ENCODE peak calls at places on chromosome 14, in four cellular contexts. One of them, this sample, is unnamed.

GRCh38 chr14:106843951-106844483 is 1317.6 kb downstream of the TMEM121 start:
- DNase-seq in HCT116: no peak
- DNase-seq in neural progenitor cell: no peak
- DNase-seq in left ventricle myocardium inferior: no peak
- DNase-seq in this sample: no peak

GRCh38 chr14:23364604-23365352 is at the start of gene EFS:
- DNase-seq in neural progenitor cell: peak; percentile 85
- DNase-seq in left ventricle myocardium inferior: peak; percentile 69
- DNase-seq in HCT116: no peak
- DNase-seq in this sample: peak; percentile 85

GRCh38 chr14:20631023-20631820 is 10.3 kb downstream of the OR6S1 start:
- DNase-seq in neural progenitor cell: peak; percentile 70
- DNase-seq in left ventricle myocardium inferior: no peak
- DNase-seq in HCT116: no peak
- DNase-seq in this sample: no peak

GRCh38 chr14:105299654-105300541 is 903 bp downstream of the BRF1 start:
- DNase-seq in HCT116: no peak
- DNase-seq in neural progenitor cell: no peak
- DNase-seq in left ventricle myocardium inferior: no peak
- DNase-seq in this sample: no peak

GRCh38 chr14:97584528-97584927 is 787.3 kb downstream of the VRK1 start:
- DNase-seq in left ventricle myocardium inferior: no peak
- DNase-seq in HCT116: peak; percentile 8
- DNase-seq in neural progenitor cell: no peak
- DNase-seq in this sample: no peak

GRCh38 chr14:45559626-45560025 is 306.6 kb upstream of the MIS18BP1 start:
- DNase-seq in neural progenitor cell: no peak
- DNase-seq in HCT116: no peak
- DNase-seq in left ventricle myocardium inferior: no peak
- DNase-seq in this sample: no peak

GRCh38 chr14:39946796-39947195 is 514.6 kb upstream of the FBXO33 start:
- DNase-seq in left ventricle myocardium inferior: no peak
- DNase-seq in HCT116: no peak
- DNase-seq in neural progenitor cell: no peak
- DNase-seq in this sample: no peak

GRCh38 chr14:88488897-88489296 is 65.9 kb downstream of the PTPN21 start:
- DNase-seq in neural progenitor cell: no peak
- DNase-seq in HCT116: no peak
- DNase-seq in left ventricle myocardium inferior: no peak
- DNase-seq in this sample: no peak

GRCh38 chr14:105315211-105315721 is 718 bp downstream of the PACS2 start:
- DNase-seq in neural progenitor cell: peak; percentile 66
- DNase-seq in left ventricle myocardium inferior: no peak
- DNase-seq in HCT116: peak; percentile 27
- DNase-seq in this sample: peak; percentile 34

GRCh38 chr14:67079836-67080235 is 109.4 kb upstream of the GARIN2 start:
- DNase-seq in neural progenitor cell: no peak
- DNase-seq in HCT116: no peak
- DNase-seq in left ventricle myocardium inferior: no peak
- DNase-seq in this sample: no peak

GRCh38 chr14:50347521-50347920 is 35.4 kb downstream of the DMAC2L start:
- DNase-seq in HCT116: no peak
- DNase-seq in left ventricle myocardium inferior: no peak
- DNase-seq in neural progenitor cell: no peak
- DNase-seq in this sample: no peak
- H3K27ac ChIP-seq in HCT116: no peak overlapping the region
- H3K27ac ChIP-seq in left ventricle myocardium inferior: peak overlapping the region; percentile 25
- H3K27ac ChIP-seq in neural progenitor cell: no peak overlapping the region
- H3K27ac ChIP-seq in this sample: no peak overlapping the region

GRCh38 chr14:58151701-58152568 is at the start of gene ARMH4:
- DNase-seq in left ventricle myocardium inferior: peak; percentile 85
- DNase-seq in HCT116: peak; percentile 57
- DNase-seq in neural progenitor cell: peak; percentile 97
- DNase-seq in this sample: peak; percentile 89
- TF ChIP-seq CTCF in left ventricle myocardium inferior: peak; percentile 52
- TF ChIP-seq CTCF in HCT116: no peak
- TF ChIP-seq CTCF in neural progenitor cell: peak; percentile 18
- TF ChIP-seq CTCF in this sample: peak; percentile 12

DNA sequence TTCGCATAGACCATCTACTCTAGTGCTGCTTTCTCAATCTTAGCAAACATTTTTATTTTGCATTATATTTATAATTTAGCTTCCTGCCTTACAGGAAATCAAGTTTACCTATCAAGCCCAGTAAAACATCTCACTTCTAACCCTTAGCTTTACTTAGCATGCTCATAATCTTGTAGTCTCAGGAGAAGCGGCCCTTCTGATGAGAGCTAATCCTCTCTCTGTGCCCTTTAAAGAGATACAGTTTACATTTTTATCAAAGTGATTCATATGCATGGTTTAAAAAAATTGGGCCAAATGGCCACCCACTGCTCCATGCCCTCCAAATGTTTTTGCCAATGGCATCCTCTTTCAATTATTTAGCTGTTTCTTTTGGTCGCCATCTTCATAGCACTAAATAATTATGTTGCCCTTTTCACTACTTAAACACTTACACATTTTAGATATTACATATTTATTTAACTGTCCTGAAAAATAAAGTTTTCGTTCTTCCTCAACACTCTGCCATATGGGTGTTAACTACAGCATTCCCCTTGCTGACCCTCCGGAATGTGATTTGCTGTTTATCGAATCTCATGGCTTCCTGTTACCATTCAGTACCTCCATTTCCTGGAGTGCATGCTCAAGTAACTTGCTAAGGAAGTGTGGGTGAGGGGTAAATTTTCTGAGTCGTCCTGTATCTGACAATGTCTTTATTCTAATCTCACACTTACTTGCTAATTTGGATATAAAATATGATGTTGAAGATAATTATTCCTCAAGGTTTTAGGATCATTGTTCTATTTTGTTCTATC is 29.3 kb downstream of the YLPM1 start:
- DNase-seq in neural progenitor cell: no peak
- DNase-seq in HCT116: no peak
- DNase-seq in left ventricle myocardium inferior: no peak
- DNase-seq in this sample: no peak
- H3K27ac ChIP-seq in neural progenitor cell: no peak overlapping the region
- H3K27ac ChIP-seq in HCT116: no peak overlapping the region
- H3K27ac ChIP-seq in left ventricle myocardium inferior: peak overlapping the region; percentile 51
- H3K27ac ChIP-seq in this sample: no peak overlapping the region

DNA sequence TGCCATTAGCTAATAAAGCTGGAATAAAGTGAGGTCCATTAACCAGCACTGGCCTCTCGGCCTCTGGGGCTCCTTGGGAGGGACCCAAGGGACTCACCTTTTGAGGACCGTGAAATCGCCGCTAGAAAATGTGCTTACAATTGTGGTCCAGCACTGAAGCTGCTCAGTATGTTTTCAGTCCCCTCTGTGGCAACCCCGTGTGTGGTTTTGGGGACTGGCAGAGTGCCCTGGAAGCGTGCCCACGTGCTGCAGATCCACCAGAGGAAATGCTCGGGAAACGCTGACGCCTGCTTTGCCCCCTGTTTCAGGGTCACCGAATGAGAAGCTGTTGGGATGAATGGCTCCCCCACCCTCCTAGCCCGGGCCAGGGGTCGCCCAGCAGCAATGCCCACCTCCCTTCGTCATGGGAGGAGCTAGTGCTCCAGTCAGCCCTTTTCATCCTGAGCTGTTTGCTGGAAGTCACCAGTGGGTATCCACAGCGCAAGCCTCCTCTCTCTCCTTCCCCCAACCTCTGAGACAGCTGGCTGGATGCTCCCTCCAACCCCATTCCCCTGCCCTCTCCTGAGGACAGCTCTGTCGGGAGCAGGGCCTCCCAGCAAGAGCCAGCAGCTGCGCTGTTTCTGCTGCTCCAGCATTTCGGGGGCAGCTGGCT is 33.1 kb upstream of the PPP1R13B start:
- DNase-seq in left ventricle myocardium inferior: peak; percentile 83
- DNase-seq in HCT116: no peak
- DNase-seq in neural progenitor cell: peak; percentile 24
- DNase-seq in this sample: peak; percentile 89
- TF ChIP-seq CTCF in left ventricle myocardium inferior: no peak
- TF ChIP-seq CTCF in HCT116: no peak
- TF ChIP-seq CTCF in neural progenitor cell: no peak
- TF ChIP-seq CTCF in this sample: no peak

DNA sequence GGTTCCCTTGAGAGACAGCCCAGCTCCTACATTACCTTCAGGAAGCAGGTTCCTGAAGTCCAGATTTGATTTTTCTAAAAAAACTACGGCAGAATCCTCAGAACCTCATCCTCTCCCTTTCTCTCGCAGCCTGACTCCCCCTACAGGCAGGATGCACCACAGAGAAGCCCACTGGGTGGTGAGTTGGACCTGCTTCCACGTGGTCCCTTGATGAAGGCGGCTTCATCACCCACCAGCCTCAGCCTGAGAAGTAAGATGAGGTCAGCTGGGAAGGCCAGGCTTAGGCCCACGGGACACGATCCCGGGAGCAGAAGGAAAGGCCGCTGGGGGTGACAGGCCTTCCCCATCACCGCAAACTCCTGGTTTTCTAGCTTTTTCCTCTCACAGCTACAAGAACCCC is 83.0 kb downstream of the ACTN1 start:
- DNase-seq in left ventricle myocardium inferior: no peak
- DNase-seq in HCT116: no peak
- DNase-seq in neural progenitor cell: no peak
- DNase-seq in this sample: no peak
- H3K27ac ChIP-seq in left ventricle myocardium inferior: no peak overlapping the region
- H3K27ac ChIP-seq in HCT116: no peak overlapping the region
- H3K27ac ChIP-seq in neural progenitor cell: no peak overlapping the region
- H3K27ac ChIP-seq in this sample: peak overlapping the region; percentile 100

DNA sequence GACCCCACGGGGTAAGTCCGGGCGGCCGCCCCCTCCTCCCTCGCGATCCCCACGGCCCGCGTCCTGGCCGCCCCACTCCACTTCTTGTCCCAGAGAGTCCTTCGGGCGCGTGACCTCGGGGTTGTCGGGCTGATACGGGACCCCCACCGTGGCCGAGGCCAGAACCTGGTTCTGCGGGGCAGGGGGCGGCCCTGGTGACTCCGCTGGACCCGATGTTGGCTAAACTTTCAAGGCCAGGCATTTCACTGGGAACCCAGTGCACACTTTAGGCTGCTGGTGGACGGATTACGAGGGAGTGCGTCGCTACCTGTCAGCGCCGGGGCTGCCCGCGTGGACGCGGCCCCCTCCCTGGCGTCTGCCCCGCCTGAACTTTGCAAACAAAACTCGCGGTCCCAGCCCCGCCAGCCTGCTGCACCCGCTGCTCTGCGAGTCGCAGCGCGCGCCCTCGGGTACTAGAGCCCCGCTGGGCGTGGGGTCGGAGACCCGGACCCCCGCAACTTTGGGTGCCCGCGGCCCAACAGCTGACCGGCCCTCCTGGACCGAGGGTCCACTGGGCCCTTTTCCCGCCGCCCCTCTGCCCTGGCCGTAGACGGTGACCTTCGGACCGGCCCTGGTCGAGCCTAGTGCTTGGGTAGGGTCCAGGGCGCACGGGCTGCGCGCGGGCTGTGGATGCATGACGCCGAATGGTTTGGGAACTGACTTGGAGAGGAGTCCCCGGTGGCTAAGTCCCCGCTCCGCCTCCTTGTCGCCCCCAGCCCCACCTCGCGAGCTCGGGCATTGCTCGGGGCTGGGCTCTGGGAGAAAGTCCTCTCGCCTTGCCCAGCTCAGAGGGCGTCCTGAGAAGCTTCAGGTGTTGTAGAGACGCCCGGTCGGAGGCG is 624 bp downstream of the RIN3 start:
- DNase-seq in neural progenitor cell: peak; percentile 43
- DNase-seq in left ventricle myocardium inferior: no peak
- DNase-seq in HCT116: no peak
- DNase-seq in this sample: no peak
- TF ChIP-seq CTCF in neural progenitor cell: no peak
- TF ChIP-seq CTCF in left ventricle myocardium inferior: no peak
- TF ChIP-seq CTCF in HCT116: no peak
- TF ChIP-seq CTCF in this sample: no peak

GRCh38 chr14:94695231-94695630 is 74.7 kb downstream of the GSC start:
- DNase-seq in HCT116: no peak
- DNase-seq in neural progenitor cell: no peak
- DNase-seq in left ventricle myocardium inferior: no peak
- DNase-seq in this sample: no peak
- H3K27ac ChIP-seq in HCT116: no peak overlapping the region
- H3K27ac ChIP-seq in neural progenitor cell: no peak overlapping the region
- H3K27ac ChIP-seq in left ventricle myocardium inferior: no peak overlapping the region
- H3K27ac ChIP-seq in this sample: no peak overlapping the region

GRCh38 chr14:99078426-99078825 is 193.6 kb downstream of the BCL11B start:
- DNase-seq in left ventricle myocardium inferior: no peak
- DNase-seq in neural progenitor cell: no peak
- DNase-seq in HCT116: no peak
- DNase-seq in this sample: no peak
- TF ChIP-seq CTCF in left ventricle myocardium inferior: no peak
- TF ChIP-seq CTCF in neural progenitor cell: no peak
- TF ChIP-seq CTCF in HCT116: no peak
- TF ChIP-seq CTCF in this sample: no peak

This sample was measured in tibial artery.